ENCODE peak calls at places on chromosomes 16 and 17, in seven cellular contexts. X is omental fat pad; Y is fibroblast of lung; E is T-cell; M is AG04450; V is activated naive CD8-positive, alpha-beta T cell treated with anti-CD3 and anti-CD28 coated beads, Interleukin-2, amount 50 U/mL, for 24 hours; T is HS-5. J is an unnamed sample.

GRCh38 chr17:80885922-80886582 is 105.6 kb upstream of the CHMP6 start:
- DNase-seq in Y (no peak), V (no peak), T (no peak), E (no peak), M (no peak), X (no peak), J (no peak)

GRCh38 chr16:57615813-57616212 is 12.6 kb upstream of the ADGRG1 start:
- DNase-seq in Y (no peak), M (no peak), X (no peak), E (no peak), T (no peak), V (no peak), J (peak; percentile 26)

GRCh38 chr17:42514279-42514678 is 21.8 kb upstream of the NAGLU start:
- DNase-seq in T (no peak), Y (no peak), V (no peak), M (no peak), X (no peak), E (no peak), J (no peak)

GRCh38 chr16:21501869-21502667 is 97.3 kb upstream of the METTL9 start:
- DNase-seq in E (peak; percentile 89), Y (peak; percentile 93), M (peak; percentile 82), T (peak; percentile 90), X (peak; percentile 57), V (peak; percentile 92), J (peak; percentile 99)

GRCh38 chr17:17387461-17388362 is 84.5 kb downstream of the NT5M start:
- DNase-seq in M (no peak), Y (no peak), X (no peak), T (no peak), V (no peak), E (no peak), J (no peak)

GRCh38 chr16:86519649-86520316 is 9.5 kb downstream of the FOXF1 start:
- DNase-seq in E (peak; percentile 36), Y (peak; percentile 75), V (peak; percentile 63), T (no peak), M (peak; percentile 51), X (peak; percentile 41), J (peak; percentile 83)

GRCh38 chr16:35011-35775 is 18.2 kb downstream of the POLR3K start:
- DNase-seq in X (no peak), E (no peak), V (no peak), M (no peak), Y (no peak), T (no peak), J (no peak)

GRCh38 chr17:1989135-1989534 is 36.0 kb downstream of the RTN4RL1 start:
- DNase-seq in Y (peak; percentile 89), X (peak; percentile 42), T (peak; percentile 89), V (no peak), M (peak; percentile 30), E (no peak), J (no peak)

GRCh38 chr17:74923538-74924249 is 379 bp upstream of the OTOP2 start:
- DNase-seq in V (peak; percentile 84), M (no peak), E (peak; percentile 60), X (peak; percentile 67), T (no peak), Y (peak; percentile 28), J (peak; percentile 91)

GRCh38 chr17:34305606-34306005 is 13.6 kb upstream of the CCL8 start:
- DNase-seq in T (no peak), X (no peak), E (no peak), V (no peak), Y (no peak), M (no peak), J (peak; percentile 6)

GRCh38 chr17:50267074-50267841 is 7.0 kb upstream of the TMEM92 start:
- DNase-seq in Y (peak; percentile 57), E (no peak), X (no peak), V (no peak), M (no peak), T (no peak), J (no peak)

GRCh38 chr16:64437706-64438329 is 684.0 kb downstream of the CDH11 start:
- DNase-seq in V (no peak), E (no peak), Y (no peak), X (no peak), M (no peak), T (no peak), J (no peak)

GRCh38 chr16:76278976-76279375 is 1.8 kb downstream of the CNTNAP4 start:
- DNase-seq in E (no peak), X (no peak), V (no peak), T (no peak), M (no peak), Y (peak; percentile 58), J (no peak)

GRCh38 chr17:63395075-63395815 is 50.9 kb downstream of the CYB561 start:
- DNase-seq in T (no peak), M (no peak), V (no peak), X (no peak), Y (peak; percentile 88), E (no peak), J (no peak)

GRCh38 chr17:65959630-65960029 is 232.3 kb downstream of the CEP112 start:
- DNase-seq in E (no peak), T (no peak), M (no peak), Y (no peak), X (no peak), V (no peak), J (no peak)

GRCh38 chr17:15946611-15947120 is 1.7 kb downstream of the ADORA2B start:
- DNase-seq in E (no peak), T (no peak), M (no peak), Y (peak; percentile 34), V (no peak), X (no peak), J (no peak)

GRCh38 chr17:48791128-48792032 is 25.6 kb downstream of the TTLL6 start:
- DNase-seq in V (peak; percentile 30), E (no peak), X (peak; percentile 75), Y (peak; percentile 85), T (peak; percentile 67), M (peak; percentile 55), J (peak; percentile 86)

GRCh38 chr17:46851029-46851741 is at the start of gene WNT9B:
- DNase-seq in Y (no peak), X (no peak), T (no peak), E (no peak), V (no peak), M (no peak), J (peak; percentile 83)

GRCh38 chr16:49168146-49168545 is 113.5 kb downstream of the CBLN1 start:
- DNase-seq in T (no peak), M (no peak), E (no peak), V (no peak), Y (no peak), X (no peak), J (no peak)

GRCh38 chr16:30525844-30526136 is 576 bp downstream of the ZNF768 start:
- DNase-seq in Y (no peak), V (no peak), X (no peak), E (no peak), M (no peak), T (no peak), J (no peak)

GRCh38 chr17:32142857-32143524 is 689 bp downstream of the RHOT1 start:
- DNase-seq in M (peak; percentile 39), E (peak; percentile 13), X (peak; percentile 44), Y (peak; percentile 75), T (no peak), V (peak; percentile 35), J (no peak)

GRCh38 chr16:22191089-22191965 is 14.8 kb upstream of the EEF2K start:
- DNase-seq in Y (peak; percentile 99), X (peak; percentile 99), V (peak; percentile 98), E (peak; percentile 99), M (peak; percentile 96), T (peak; percentile 91), J (peak; percentile 96)

GRCh38 chr17:45364531-45365390 is 47.9 kb upstream of the MAP3K14 start:
- DNase-seq in T (no peak), V (no peak), E (no peak), M (no peak), X (peak; percentile 3), Y (no peak), J (peak; percentile 66)

GRCh38 chr16:57871457-57871856 is 69.2 kb upstream of the KIFC3 start:
- DNase-seq in V (no peak), Y (peak; percentile 31), M (no peak), E (no peak), X (no peak), T (peak; percentile 76), J (no peak)

GRCh38 chr17:76805319-76805718 is 62.9 kb upstream of the MGAT5B start:
- DNase-seq in T (peak; percentile 25), V (no peak), X (no peak), Y (peak; percentile 63), E (no peak), M (no peak), J (no peak)

GRCh38 chr17:48177816-48178215 is 70.2 kb downstream of the SNX11 start:
- DNase-seq in X (no peak), E (no peak), T (no peak), M (no peak), V (no peak), Y (no peak), J (no peak)

GRCh38 chr17:39935896-39936295 is 8.4 kb downstream of the LRRC3C start:
- DNase-seq in X (no peak), M (no peak), Y (no peak), T (no peak), E (no peak), V (no peak), J (no peak)

GRCh38 chr16:3774156-3774767 is 56.9 kb upstream of the TRAP1 start:
- DNase-seq in Y (peak; percentile 26), E (no peak), T (no peak), X (no peak), V (no peak), M (peak; percentile 13), J (no peak)

GRCh38 chr17:8791910-8792270 is 7.3 kb downstream of the MFSD6L start:
- DNase-seq in M (peak; percentile 2), E (no peak), V (no peak), X (no peak), Y (peak; percentile 49), T (peak; percentile 64), J (no peak)

GRCh38 chr16:10828851-10829331 is 10.3 kb upstream of the TVP23A start:
- DNase-seq in X (peak; percentile 83), E (no peak), Y (peak; percentile 86), M (peak; percentile 27), T (no peak), V (no peak), J (no peak)

GRCh38 chr17:7191069-7191468 is 11.9 kb upstream of the ASGR1 start:
- DNase-seq in E (no peak), Y (no peak), M (no peak), V (no peak), X (no peak), T (no peak), J (no peak)

J was measured in ecto neural progenitor cell.